ENCODE peak calls at places on chromosomes 3 and 15, in eight cellular contexts. One of them, this sample, is unnamed.
A peak's percentile ranks its signal among the peaks of the same experiment; 100 is the strongest.

GRCh38 chr3:197242784-197243432 is 55.5 kb downstream of the DLG1 start:
- DNase-seq in kidney tubule cell: no peak
- DNase-seq in stimulated activated CD8-positive, alpha-beta memory T cell treated with anti-CD3 and anti-CD28 coated beads, Interleukin-2, amount 100 ng/mL, for 48 hours: no peak
- DNase-seq in endothelial cell: no peak
- DNase-seq in LHCN-M2: peak; percentile 55
- DNase-seq in stimulated activated CD4-positive, alpha-beta T cell treated with anti-CD3 and anti-CD28 coated beads, Interleukin-1b, Interleukin-23, amount 100 ng/mL, for 24 hours: no peak
- DNase-seq in amygdala: no peak
- DNase-seq in GM13976: no peak
- DNase-seq in this sample: no peak

GRCh38 chr15:70047386-70048195 is 50.1 kb downstream of the TLE3 start:
- DNase-seq in kidney tubule cell: no peak
- DNase-seq in stimulated activated CD8-positive, alpha-beta memory T cell treated with anti-CD3 and anti-CD28 coated beads, Interleukin-2, amount 100 ng/mL, for 48 hours: no peak
- DNase-seq in endothelial cell: no peak
- DNase-seq in LHCN-M2: no peak
- DNase-seq in stimulated activated CD4-positive, alpha-beta T cell treated with anti-CD3 and anti-CD28 coated beads, Interleukin-1b, Interleukin-23, amount 100 ng/mL, for 24 hours: no peak
- DNase-seq in amygdala: no peak
- DNase-seq in GM13976: no peak
- DNase-seq in this sample: no peak

GRCh38 chr3:115436767-115437301 is 186.5 kb upstream of the GAP43 start:
- DNase-seq in kidney tubule cell: peak; percentile 89
- DNase-seq in stimulated activated CD8-positive, alpha-beta memory T cell treated with anti-CD3 and anti-CD28 coated beads, Interleukin-2, amount 100 ng/mL, for 48 hours: no peak
- DNase-seq in endothelial cell: no peak
- DNase-seq in LHCN-M2: peak; percentile 99
- DNase-seq in stimulated activated CD4-positive, alpha-beta T cell treated with anti-CD3 and anti-CD28 coated beads, Interleukin-1b, Interleukin-23, amount 100 ng/mL, for 24 hours: no peak
- DNase-seq in amygdala: no peak
- DNase-seq in GM13976: no peak
- DNase-seq in this sample: peak; percentile 99

GRCh38 chr3:133460809-133461208 is 61.0 kb downstream of the BFSP2 start:
- DNase-seq in kidney tubule cell: peak; percentile 29
- DNase-seq in stimulated activated CD8-positive, alpha-beta memory T cell treated with anti-CD3 and anti-CD28 coated beads, Interleukin-2, amount 100 ng/mL, for 48 hours: no peak
- DNase-seq in endothelial cell: no peak
- DNase-seq in LHCN-M2: no peak
- DNase-seq in stimulated activated CD4-positive, alpha-beta T cell treated with anti-CD3 and anti-CD28 coated beads, Interleukin-1b, Interleukin-23, amount 100 ng/mL, for 24 hours: no peak
- DNase-seq in amygdala: no peak
- DNase-seq in GM13976: no peak
- DNase-seq in this sample: no peak

GRCh38 chr3:43343185-43343584 is 56.8 kb downstream of the SNRK start:
- DNase-seq in kidney tubule cell: no peak
- DNase-seq in stimulated activated CD8-positive, alpha-beta memory T cell treated with anti-CD3 and anti-CD28 coated beads, Interleukin-2, amount 100 ng/mL, for 48 hours: no peak
- DNase-seq in endothelial cell: no peak
- DNase-seq in LHCN-M2: no peak
- DNase-seq in stimulated activated CD4-positive, alpha-beta T cell treated with anti-CD3 and anti-CD28 coated beads, Interleukin-1b, Interleukin-23, amount 100 ng/mL, for 24 hours: no peak
- DNase-seq in amygdala: no peak
- DNase-seq in GM13976: no peak
- DNase-seq in this sample: no peak

GRCh38 chr3:192570757-192571156 is 156.6 kb downstream of the FGF12 start:
- DNase-seq in kidney tubule cell: no peak
- DNase-seq in stimulated activated CD8-positive, alpha-beta memory T cell treated with anti-CD3 and anti-CD28 coated beads, Interleukin-2, amount 100 ng/mL, for 48 hours: no peak
- DNase-seq in endothelial cell: no peak
- DNase-seq in LHCN-M2: no peak
- DNase-seq in stimulated activated CD4-positive, alpha-beta T cell treated with anti-CD3 and anti-CD28 coated beads, Interleukin-1b, Interleukin-23, amount 100 ng/mL, for 24 hours: no peak
- DNase-seq in amygdala: no peak
- DNase-seq in GM13976: no peak
- DNase-seq in this sample: no peak

GRCh38 chr3:122533931-122534334 is 19.2 kb upstream of the KPNA1 start:
- DNase-seq in kidney tubule cell: peak; percentile 89
- DNase-seq in stimulated activated CD8-positive, alpha-beta memory T cell treated with anti-CD3 and anti-CD28 coated beads, Interleukin-2, amount 100 ng/mL, for 48 hours: peak; percentile 15
- DNase-seq in endothelial cell: no peak
- DNase-seq in LHCN-M2: peak; percentile 76
- DNase-seq in stimulated activated CD4-positive, alpha-beta T cell treated with anti-CD3 and anti-CD28 coated beads, Interleukin-1b, Interleukin-23, amount 100 ng/mL, for 24 hours: no peak
- DNase-seq in amygdala: no peak
- DNase-seq in GM13976: peak; percentile 81
- DNase-seq in this sample: peak; percentile 98

GRCh38 chr3:129122697-129123055 is 1.1 kb upstream of the RAB43 start:
- DNase-seq in kidney tubule cell: no peak
- DNase-seq in stimulated activated CD8-positive, alpha-beta memory T cell treated with anti-CD3 and anti-CD28 coated beads, Interleukin-2, amount 100 ng/mL, for 48 hours: no peak
- DNase-seq in endothelial cell: peak; percentile 24
- DNase-seq in LHCN-M2: no peak
- DNase-seq in stimulated activated CD4-positive, alpha-beta T cell treated with anti-CD3 and anti-CD28 coated beads, Interleukin-1b, Interleukin-23, amount 100 ng/mL, for 24 hours: no peak
- DNase-seq in amygdala: no peak
- DNase-seq in GM13976: no peak
- DNase-seq in this sample: no peak

GRCh38 chr3:101988591-101988990 is 139.3 kb downstream of the NFKBIZ start:
- DNase-seq in kidney tubule cell: peak; percentile 66
- DNase-seq in stimulated activated CD8-positive, alpha-beta memory T cell treated with anti-CD3 and anti-CD28 coated beads, Interleukin-2, amount 100 ng/mL, for 48 hours: no peak
- DNase-seq in endothelial cell: no peak
- DNase-seq in LHCN-M2: no peak
- DNase-seq in stimulated activated CD4-positive, alpha-beta T cell treated with anti-CD3 and anti-CD28 coated beads, Interleukin-1b, Interleukin-23, amount 100 ng/mL, for 24 hours: no peak
- DNase-seq in amygdala: no peak
- DNase-seq in GM13976: no peak
- DNase-seq in this sample: no peak

GRCh38 chr3:139251529-139251928 is 92.3 kb upstream of the MRPS22 start:
- DNase-seq in kidney tubule cell: no peak
- DNase-seq in stimulated activated CD8-positive, alpha-beta memory T cell treated with anti-CD3 and anti-CD28 coated beads, Interleukin-2, amount 100 ng/mL, for 48 hours: no peak
- DNase-seq in endothelial cell: no peak
- DNase-seq in LHCN-M2: no peak
- DNase-seq in stimulated activated CD4-positive, alpha-beta T cell treated with anti-CD3 and anti-CD28 coated beads, Interleukin-1b, Interleukin-23, amount 100 ng/mL, for 24 hours: no peak
- DNase-seq in amygdala: no peak
- DNase-seq in GM13976: no peak
- DNase-seq in this sample: no peak